ENCODE peak calls at places on chromosomes 2 and 18, in five cellular contexts. Q is Panc1, G is right cardiac atrium, H is RWPE2, X is upper lobe of left lung. P is an unnamed sample.
A peak's percentile ranks its signal among the peaks of the same experiment; 100 is the strongest.

GRCh38 chr2:177264209-177264538 is 353 bp downstream of the NFE2L2 start:
- ATAC-seq in H (peak; percentile 24), X (peak; percentile 0), Q (peak; percentile 64), G (peak; percentile 20), P (peak; percentile 23)

GRCh38 chr2:26316041-26316440 is 29.9 kb upstream of the SELENOI start:
- ATAC-seq in X (no peak), H (peak; percentile 25), Q (peak; percentile 12), G (no peak), P (no peak)

GRCh38 chr18:42426496-42427015 is 471.5 kb downstream of the PIK3C3 start:
- ATAC-seq in G (no peak), X (no peak), H (no peak), Q (no peak), P (no peak)

GRCh38 chr2:85774126-85774978 is 20.6 kb downstream of the ATOH8 start:
- ATAC-seq in H (no peak), G (peak; percentile 4), X (no peak), Q (no peak), P (no peak)

GRCh38 chr18:75249672-75250470 is 39.3 kb downstream of the TSHZ1 start:
- ATAC-seq in H (no peak), G (peak; percentile 7), X (peak; percentile 66), Q (no peak), P (peak; percentile 3)

GRCh38 chr2:191666733-191667132 is 11.2 kb upstream of the NABP1 start:
- ATAC-seq in H (no peak), G (no peak), X (no peak), Q (peak; percentile 72), P (no peak)

GRCh38 chr2:140851258-140851657 is 1279.6 kb downstream of the LRP1B start:
- ATAC-seq in G (no peak), H (no peak), Q (no peak), X (no peak), P (no peak)

GRCh38 chr2:31297751-31298150 is 63.8 kb downstream of the EHD3 start:
- ATAC-seq in H (peak; percentile 10), Q (no peak), X (no peak), G (no peak), P (no peak)

GRCh38 chr2:195626507-195626906 is 30.5 kb upstream of the SLC39A10 start:
- ATAC-seq in G (no peak), H (no peak), X (no peak), Q (no peak), P (no peak)

GRCh38 chr2:150101947-150102346 is 385.5 kb downstream of the RND3 start:
- ATAC-seq in G (no peak), Q (no peak), H (no peak), X (no peak), P (no peak)

GRCh38 chr2:72205546-72205863 is 57.8 kb upstream of the CYP26B1 start:
- ATAC-seq in X (no peak), H (no peak), G (no peak), Q (no peak), P (no peak)

GRCh38 chr2:42048318-42049251 is 764 bp downstream of the PKDCC start:
- ATAC-seq in X (no peak), G (no peak), Q (peak; percentile 63), H (peak; percentile 37), P (peak; percentile 15)

GRCh38 chr2:177731384-177731783 is 338.8 kb downstream of the AGPS start:
- ATAC-seq in Q (no peak), X (no peak), G (no peak), H (no peak), P (no peak)

GRCh38 chr2:8524823-8525222 is 157.0 kb upstream of the ID2 start:
- ATAC-seq in G (no peak), H (no peak), X (no peak), Q (no peak), P (no peak)
- H3K4me3 ChIP-seq in G (no peak overlapping the region), H (no peak overlapping the region), X (no peak overlapping the region), Q (no peak overlapping the region), P (no peak overlapping the region)

GRCh38 chr18:22630980-22631379 is 213.3 kb upstream of the CTAGE1 start:
- ATAC-seq in G (no peak), H (no peak), X (no peak), Q (no peak), P (no peak)

GRCh38 chr18:22639026-22639463 is 221.3 kb upstream of the CTAGE1 start:
- ATAC-seq in X (no peak), G (no peak), H (peak; percentile 58), Q (no peak), P (no peak)

GRCh38 chr18:22632191-22632590 is 214.5 kb upstream of the CTAGE1 start:
- ATAC-seq in H (no peak), G (no peak), Q (no peak), X (no peak), P (no peak)

GRCh38 chr18:22637787-22638186 is 220.1 kb upstream of the CTAGE1 start:
- ATAC-seq in Q (no peak), H (peak; percentile 53), X (no peak), G (no peak), P (no peak)

GRCh38 chr18:22634464-22634863 is 216.7 kb upstream of the CTAGE1 start:
- ATAC-seq in Q (no peak), G (no peak), X (no peak), H (no peak), P (no peak)
- H3K4me3 ChIP-seq in Q (no peak overlapping the region), G (no peak overlapping the region), X (no peak overlapping the region), H (no peak overlapping the region), P (no peak overlapping the region)

GRCh38 chr2:207153266-207153990 is 12.3 kb downstream of the KLF7 start:
- ATAC-seq in H (no peak), X (no peak), Q (no peak), G (no peak), P (no peak)

GRCh38 chr2:207156045-207156444 is 9.7 kb downstream of the KLF7 start:
- ATAC-seq in G (no peak), X (no peak), Q (no peak), H (no peak), P (no peak)

GRCh38 chr2:207156451-207157161 is 9.1 kb downstream of the KLF7 start:
- ATAC-seq in G (no peak), X (no peak), H (peak; percentile 13), Q (no peak), P (no peak)

GRCh38 chr2:207155516-207155915 is 10.2 kb downstream of the KLF7 start:
- ATAC-seq in G (no peak), Q (no peak), H (no peak), X (no peak), P (no peak)

DNA sequence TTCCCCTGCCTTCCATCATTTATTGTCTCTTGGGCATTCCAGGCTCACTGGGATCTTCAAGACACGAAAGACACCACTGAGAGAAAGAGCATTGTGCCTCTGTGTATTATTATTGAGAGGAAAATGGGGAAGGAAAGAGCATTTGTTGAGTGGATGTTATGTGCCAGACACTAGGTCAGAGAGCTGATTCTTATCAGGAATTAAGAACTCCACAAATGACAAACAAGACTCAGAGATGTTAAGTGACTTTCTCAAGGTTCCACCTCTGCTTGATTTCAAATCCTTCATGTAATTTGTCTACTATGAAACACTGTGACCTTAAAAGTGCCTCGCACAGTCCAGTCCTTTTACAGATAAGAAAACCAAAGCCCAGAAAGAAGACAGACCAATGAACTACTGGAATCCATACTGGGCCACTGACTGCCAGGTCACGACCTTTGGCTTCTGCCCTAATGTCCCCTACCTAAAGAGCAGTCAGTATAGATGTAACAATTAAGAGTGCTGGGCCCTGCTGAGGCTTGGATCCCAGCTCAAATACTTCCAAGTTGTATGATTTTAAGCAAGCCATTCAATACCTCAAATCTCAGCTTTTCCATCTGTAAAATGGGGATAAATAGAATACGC is 11.1 kb downstream of the KLF7 start:
- ATAC-seq in Q (no peak), X (no peak), G (no peak), H (no peak), P (no peak)
- H3K4me3 ChIP-seq in Q (no peak overlapping the region), X (no peak overlapping the region), G (no peak overlapping the region), H (no peak overlapping the region), P (no peak overlapping the region)

GRCh38 chr2:65374999-65375398 is 57.4 kb downstream of the SPRED2 start:
- ATAC-seq in X (no peak), H (no peak), Q (no peak), G (no peak), P (no peak)
- H3K4me3 ChIP-seq in X (no peak overlapping the region), H (no peak overlapping the region), Q (no peak overlapping the region), G (no peak overlapping the region), P (no peak overlapping the region)